ENCODE peak calls at places on chromosomes 16 and 17, in seven cellular contexts. N is HCT116, X is endothelial cell of umbilical vein, C is HepG2, P is H1, Y is K562, R is GM12878. I is an unnamed sample.

GRCh38 chr16:57688987-57689771 is 5.4 kb upstream of the DRC7 start:
- DNase-seq in N (no peak), X (no peak), C (no peak), P (no peak), Y (no peak), R (no peak), I (peak; percentile 30)

GRCh38 chr17:72556944-72557826 is 436.4 kb downstream of the SOX9 start:
- DNase-seq in N (peak; percentile 83), X (peak; percentile 22), C (peak; percentile 81), P (no peak), Y (peak; percentile 76), R (no peak), I (peak; percentile 91)

GRCh38 chr17:65556014-65556909 is 5.2 kb downstream of the AXIN2 start:
- DNase-seq in N (peak; percentile 66), X (peak; percentile 21), C (peak; percentile 82), P (no peak), Y (peak; percentile 71), R (no peak), I (peak; percentile 81)

GRCh38 chr17:5821057-5821456 is 236.7 kb upstream of the NLRP1 start:
- DNase-seq in N (no peak), X (no peak), C (peak; percentile 26), P (no peak), Y (no peak), R (no peak), I (no peak)

GRCh38 chr17:75897076-75898019 is 597 bp upstream of the TRIM65 start:
- DNase-seq in N (no peak), X (no peak), C (no peak), P (no peak), Y (no peak), R (no peak), I (no peak)

GRCh38 chr17:1087381-1088241 is 90.7 kb downstream of the TIMM22 start:
- DNase-seq in N (no peak), X (peak; percentile 84), C (no peak), P (no peak), Y (peak; percentile 81), R (no peak), I (peak; percentile 89)

GRCh38 chr17:29753845-29754439 is 131.2 kb upstream of the CORO6 start:
- DNase-seq in N (no peak), X (no peak), C (no peak), P (no peak), Y (no peak), R (peak; percentile 61), I (no peak)

GRCh38 chr17:62219500-62219899 is 154.4 kb upstream of the MED13 start:
- DNase-seq in N (no peak), X (no peak), C (no peak), P (no peak), Y (no peak), R (no peak), I (no peak)

GRCh38 chr17:72726936-72727335 is 365.6 kb downstream of the SLC39A11 start:
- DNase-seq in N (no peak), X (no peak), C (no peak), P (no peak), Y (no peak), R (peak; percentile 61), I (no peak)

GRCh38 chr17:60224064-60224463 is 74.3 kb downstream of the CA4 start:
- DNase-seq in N (no peak), X (peak; percentile 28), C (no peak), P (no peak), Y (no peak), R (no peak), I (no peak)

GRCh38 chr16:86258713-86259112 is 251.6 kb upstream of the FOXF1 start:
- DNase-seq in N (no peak), X (no peak), C (no peak), P (no peak), Y (no peak), R (no peak), I (no peak)

GRCh38 chr17:15349119-15349518 is 7.7 kb upstream of the TEKT3 start:
- DNase-seq in N (no peak), X (no peak), C (no peak), P (no peak), Y (no peak), R (no peak), I (no peak)

GRCh38 chr16:89890886-89891657 is 17.7 kb downstream of the TCF25 start:
- DNase-seq in N (no peak), X (no peak), C (no peak), P (no peak), Y (no peak), R (no peak), I (no peak)

GRCh38 chr16:35735403-35736251 is 2276.2 kb downstream of the TP53TG3F start:
- DNase-seq in N (no peak), X (no peak), C (no peak), P (no peak), Y (no peak), R (no peak), I (no peak)

GRCh38 chr17:2707721-2708584 is 3.6 kb downstream of the CLUH start:
- DNase-seq in N (no peak), X (no peak), C (peak; percentile 45), P (no peak), Y (peak; percentile 42), R (no peak), I (peak; percentile 83)

GRCh38 chr16:69443809-69444611 is 19.6 kb downstream of the CYB5B start:
- DNase-seq in N (no peak), X (peak; percentile 61), C (no peak), P (no peak), Y (peak; percentile 21), R (no peak), I (peak; percentile 31)

GRCh38 chr16:69444873-69445517 is 20.6 kb downstream of the CYB5B start:
- DNase-seq in N (no peak), X (peak; percentile 63), C (no peak), P (no peak), Y (no peak), R (no peak), I (no peak)

GRCh38 chr16:69435977-69436729 is 11.7 kb downstream of the CYB5B start:
- DNase-seq in N (no peak), X (peak; percentile 37), C (peak; percentile 69), P (no peak), Y (no peak), R (no peak), I (no peak)

GRCh38 chr16:69438465-69438864 is 14.0 kb downstream of the CYB5B start:
- DNase-seq in N (no peak), X (no peak), C (no peak), P (no peak), Y (no peak), R (no peak), I (no peak)

GRCh38 chr16:69440236-69440635 is 15.8 kb downstream of the CYB5B start:
- DNase-seq in N (no peak), X (no peak), C (no peak), P (no peak), Y (no peak), R (no peak), I (no peak)
- TF ChIP-seq MAX in N (no peak), X (no peak), C (no peak), P (no peak), Y (no peak), R (no peak), I (no peak)

GRCh38 chr16:2174396-2175131 is 19.0 kb downstream of the TRAF7 start:
- DNase-seq in N (no peak), X (no peak), C (no peak), P (no peak), Y (no peak), R (no peak), I (no peak)
- TF ChIP-seq POLR2AphosphoS5 in N (no peak), X (no peak), C (no peak), P (peak; percentile 6), Y (no peak), R (no peak), I (no peak)

GRCh38 chr16:27722892-27723450 is 173.0 kb downstream of the KATNIP start:
- DNase-seq in N (no peak), X (no peak), C (no peak), P (no peak), Y (no peak), R (no peak), I (no peak)

GRCh38 chr16:27723711-27724490 is 174.0 kb downstream of the KATNIP start:
- DNase-seq in N (no peak), X (peak; percentile 28), C (no peak), P (no peak), Y (no peak), R (no peak), I (no peak)

GRCh38 chr16:27722266-27722636 is 172.3 kb downstream of the KATNIP start:
- DNase-seq in N (no peak), X (no peak), C (peak; percentile 18), P (no peak), Y (no peak), R (no peak), I (no peak)

GRCh38 chr16:27720731-27721547 is 171.0 kb downstream of the KATNIP start:
- DNase-seq in N (no peak), X (no peak), C (no peak), P (no peak), Y (no peak), R (no peak), I (no peak)

DNA sequence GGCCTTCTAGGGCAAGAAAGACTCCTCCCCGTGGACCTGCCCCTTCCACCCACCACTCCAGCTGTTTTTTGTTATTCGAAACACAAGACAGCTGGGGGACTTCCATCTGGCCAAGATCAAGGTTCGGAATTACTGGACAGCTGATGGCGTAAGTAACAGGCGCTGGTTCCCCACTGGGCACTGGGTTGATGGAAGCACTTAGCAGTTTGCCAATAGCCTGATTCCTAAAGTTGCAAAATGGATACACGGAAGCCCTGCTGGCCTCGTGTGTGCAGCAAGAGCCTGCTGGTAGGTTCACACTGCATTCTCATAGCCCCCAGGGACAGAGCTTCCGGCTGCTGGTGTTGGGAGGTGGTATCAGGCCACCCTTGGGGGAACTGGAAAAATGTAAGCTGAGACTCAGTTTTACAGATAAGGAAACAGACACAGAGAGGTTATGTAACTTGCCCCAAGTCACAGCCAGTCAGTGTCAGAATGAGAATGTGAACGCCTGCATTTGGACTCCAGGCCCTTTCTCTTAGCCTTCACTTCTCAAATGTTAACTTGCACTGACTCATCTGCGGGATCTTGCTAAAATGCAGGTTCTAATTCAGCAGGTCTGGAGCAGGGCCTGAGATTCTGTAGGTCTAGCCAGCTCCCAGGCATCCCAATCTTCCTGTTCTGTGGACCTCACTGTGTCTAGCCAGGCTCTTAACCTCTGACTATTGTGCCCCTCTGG is 171.8 kb downstream of the KATNIP start:
- DNase-seq in N (no peak), X (no peak), C (peak; percentile 33), P (no peak), Y (no peak), R (no peak), I (peak; percentile 63)
- TF ChIP-seq MAX in N (no peak), X (no peak), C (no peak), P (no peak), Y (no peak), R (no peak), I (no peak)

GRCh38 chr16:84086357-84086756 is 30.4 kb downstream of the MBTPS1 start:
- DNase-seq in N (no peak), X (no peak), C (no peak), P (no peak), Y (peak; percentile 29), R (no peak), I (peak; percentile 27)

GRCh38 chr16:84087461-84088151 is 29.1 kb downstream of the MBTPS1 start:
- DNase-seq in N (no peak), X (no peak), C (no peak), P (no peak), Y (no peak), R (no peak), I (no peak)

GRCh38 chr16:84090212-84090611 is 26.5 kb downstream of the MBTPS1 start:
- DNase-seq in N (no peak), X (no peak), C (no peak), P (no peak), Y (no peak), R (no peak), I (no peak)

GRCh38 chr16:84086996-84087395 is 29.7 kb downstream of the MBTPS1 start:
- DNase-seq in N (no peak), X (no peak), C (no peak), P (no peak), Y (no peak), R (no peak), I (no peak)

GRCh38 chr16:84088695-84089395 is 27.9 kb downstream of the MBTPS1 start:
- DNase-seq in N (no peak), X (no peak), C (peak; percentile 24), P (no peak), Y (no peak), R (peak; percentile 67), I (no peak)
- TF ChIP-seq POLR2AphosphoS5 in N (no peak), X (no peak), C (no peak), P (no peak), Y (no peak), R (no peak), I (no peak)